ENCODE peak calls at places on chromosomes 7 and 10, in five cellular contexts. L, H, T, O and P are unnamed samples.

GRCh38 chr7:91852263-91852741 is 28.2 kb downstream of the MTERF1 start:
- DNase-seq in H (no peak), T (no peak), L (no peak), O (peak), P (no peak)

GRCh38 chr7:34043461-34044318 is 138.4 kb downstream of the BMPER start:
- DNase-seq in T (no peak), O (no peak), H (no peak), L (no peak), P (no peak)

GRCh38 chr10:8428654-8429053 is 374.2 kb downstream of the GATA3 start:
- DNase-seq in O (no peak), L (no peak), H (no peak), T (no peak), P (no peak)

GRCh38 chr10:110872145-110872983 is 636 bp downstream of the PDCD4 start:
- DNase-seq in H (no peak), L (peak), T (peak), O (peak), P (peak)

GRCh38 chr10:125633517-125633999 is 49.4 kb downstream of the TEX36 start:
- DNase-seq in O (no peak), L (no peak), T (no peak), H (peak), P (no peak)

GRCh38 chr10:32938554-32939061 is 19.4 kb downstream of the ITGB1 start:
- DNase-seq in H (no peak), L (peak), T (no peak), O (no peak), P (no peak)

GRCh38 chr7:34900891-34901493 is 136.3 kb downstream of the DPY19L1 start:
- DNase-seq in T (no peak), L (no peak), O (peak), H (no peak), P (no peak)

GRCh38 chr7:138449580-138449979 is 10.5 kb upstream of the TRIM24 start:
- DNase-seq in H (no peak), O (peak), L (no peak), T (peak), P (no peak)

GRCh38 chr7:5586279-5586962 is 162.8 kb upstream of the TNRC18 start:
- DNase-seq in L (no peak), H (no peak), T (no peak), O (no peak), P (no peak)

GRCh38 chr10:12405342-12406320 is 56.3 kb downstream of the CAMK1D start:
- DNase-seq in L (no peak), H (no peak), O (no peak), T (no peak), P (no peak)
- TF ChIP-seq CTCF in L (no peak), H (no peak), O (no peak), T (no peak), P (no peak)

GRCh38 chr10:94639902-94640301 is 43.6 kb upstream of the CYP2C18 start:
- DNase-seq in T (no peak), O (no peak), H (no peak), L (no peak), P (no peak)
- TF ChIP-seq CTCF in T (no peak), O (no peak), H (no peak), L (no peak), P (no peak)

GRCh38 chr7:112500619-112501018 is 19.8 kb downstream of the LSMEM1 start:
- DNase-seq in L (no peak), O (no peak), T (no peak), H (no peak), P (no peak)

GRCh38 chr7:112495820-112496462 is 15.2 kb downstream of the LSMEM1 start:
- DNase-seq in H (no peak), T (peak), L (no peak), O (peak), P (no peak)

GRCh38 chr7:112501958-112502503 is 21.2 kb downstream of the LSMEM1 start:
- DNase-seq in T (no peak), O (no peak), H (no peak), L (no peak), P (no peak)

GRCh38 chr7:112495156-112495788 is 14.5 kb downstream of the LSMEM1 start:
- DNase-seq in O (no peak), L (no peak), T (no peak), H (no peak), P (no peak)

GRCh38 chr7:112497481-112497880 is 16.7 kb downstream of the LSMEM1 start:
- DNase-seq in T (no peak), O (peak), H (no peak), L (no peak), P (no peak)
- TF ChIP-seq CTCF in T (no peak), O (no peak), H (no peak), L (no peak), P (no peak)

DNA sequence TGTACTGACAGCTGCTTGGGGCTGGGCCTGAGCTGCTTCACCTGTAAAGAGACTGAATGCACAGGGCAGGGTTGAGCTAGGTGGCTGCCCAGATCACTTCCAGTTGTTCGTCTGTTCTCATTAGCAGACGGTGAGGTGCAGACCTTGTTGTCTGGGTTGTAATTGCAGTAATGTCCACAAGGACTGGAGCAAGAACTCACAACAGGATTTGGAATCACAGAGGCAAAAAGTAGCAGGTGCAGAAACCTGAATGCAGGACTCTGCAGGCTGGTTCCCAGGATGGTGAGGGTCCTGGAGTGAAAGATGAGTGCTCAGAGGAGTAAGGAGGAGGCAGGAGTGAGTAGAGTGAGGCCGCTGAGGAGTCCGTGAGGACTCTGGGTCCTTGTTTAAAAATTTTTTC is 9.2 kb downstream of the ZSCAN25 start:
- DNase-seq in T (no peak), O (no peak), H (no peak), L (no peak), P (peak)
- TF ChIP-seq CTCF in T (no peak), O (no peak), H (no peak), L (no peak), P (no peak)

GRCh38 chr7:22659741-22660140 is 67.3 kb upstream of the IL6 start:
- DNase-seq in T (no peak), O (no peak), L (no peak), H (no peak), P (no peak)

GRCh38 chr7:22654836-22655235 is 72.2 kb upstream of the IL6 start:
- DNase-seq in H (no peak), T (no peak), O (no peak), L (no peak), P (no peak)

GRCh38 chr7:22658031-22658430 is 69.0 kb upstream of the IL6 start:
- DNase-seq in T (no peak), H (no peak), L (no peak), O (no peak), P (no peak)

GRCh38 chr7:22655781-22656180 is 71.2 kb upstream of the IL6 start:
- DNase-seq in T (no peak), L (no peak), O (no peak), H (no peak), P (no peak)

GRCh38 chr7:22657479-22657878 is 69.5 kb upstream of the IL6 start:
- DNase-seq in O (no peak), L (no peak), T (no peak), H (no peak), P (no peak)
- TF ChIP-seq CTCF in O (no peak), L (no peak), T (peak), H (no peak), P (no peak)

GRCh38 chr10:97685395-97685958 is 1.6 kb downstream of the AVPI1 start:
- DNase-seq in O (no peak), L (no peak), T (no peak), H (no peak), P (no peak)
- TF ChIP-seq CTCF in O (no peak), L (no peak), T (no peak), H (peak), P (peak)

GRCh38 chr7:96778263-96778662 is 68.6 kb upstream of the SEM1 start:
- DNase-seq in O (no peak), L (no peak), H (no peak), T (no peak), P (no peak)
- TF ChIP-seq CTCF in O (peak), L (no peak), H (no peak), T (no peak), P (no peak)

GRCh38 chr10:90969947-90970673 is 49.2 kb upstream of the ANKRD1 start:
- DNase-seq in T (no peak), H (peak), O (no peak), L (peak), P (no peak)
- TF ChIP-seq CTCF in T (no peak), H (peak), O (no peak), L (no peak), P (no peak)